ENCODE peak calls at places on chromosomes 16 and 17, in five cellular contexts. One of them, this sample, is unnamed.

GRCh38 chr17:1785925-1786324 is 24.1 kb downstream of the SERPINF1 start:
- DNase-seq in mucosa of descending colon: no peak
- DNase-seq in fibroblast of mammary gland: peak
- DNase-seq in endothelial cell: no peak
- DNase-seq in heart right ventricle: peak
- DNase-seq in this sample: no peak

GRCh38 chr17:29661220-29661619 is 38.5 kb upstream of the CORO6 start:
- DNase-seq in mucosa of descending colon: no peak
- DNase-seq in fibroblast of mammary gland: no peak
- DNase-seq in endothelial cell: no peak
- DNase-seq in heart right ventricle: no peak
- DNase-seq in this sample: no peak

GRCh38 chr17:2235792-2236365 is 67.7 kb downstream of the SMG6 start:
- DNase-seq in mucosa of descending colon: no peak
- DNase-seq in fibroblast of mammary gland: peak
- DNase-seq in endothelial cell: no peak
- DNase-seq in heart right ventricle: peak
- DNase-seq in this sample: no peak

GRCh38 chr16:2663553-2664521 is 18.5 kb upstream of the KCTD5 start:
- DNase-seq in mucosa of descending colon: no peak
- DNase-seq in fibroblast of mammary gland: peak
- DNase-seq in endothelial cell: no peak
- DNase-seq in heart right ventricle: no peak
- DNase-seq in this sample: no peak

GRCh38 chr17:19295478-19296200 is 58.5 kb downstream of the EPN2 start:
- DNase-seq in mucosa of descending colon: no peak
- DNase-seq in fibroblast of mammary gland: peak
- DNase-seq in endothelial cell: no peak
- DNase-seq in heart right ventricle: no peak
- DNase-seq in this sample: no peak

GRCh38 chr17:28953444-28954118 is 2.3 kb upstream of the PHF12 start:
- DNase-seq in mucosa of descending colon: no peak
- DNase-seq in fibroblast of mammary gland: peak
- DNase-seq in endothelial cell: peak
- DNase-seq in heart right ventricle: peak
- DNase-seq in this sample: peak

GRCh38 chr17:42453544-42453943 is 5.1 kb upstream of the ATP6V0A1 start:
- DNase-seq in mucosa of descending colon: no peak
- DNase-seq in fibroblast of mammary gland: no peak
- DNase-seq in endothelial cell: no peak
- DNase-seq in heart right ventricle: no peak
- DNase-seq in this sample: no peak

GRCh38 chr17:81285179-81285878 is 9.8 kb downstream of the SLC38A10 start:
- DNase-seq in mucosa of descending colon: peak
- DNase-seq in fibroblast of mammary gland: peak
- DNase-seq in endothelial cell: peak
- DNase-seq in heart right ventricle: peak
- DNase-seq in this sample: no peak

GRCh38 chr16:50273888-50274770 is 7.8 kb downstream of the ADCY7 start:
- DNase-seq in mucosa of descending colon: peak
- DNase-seq in fibroblast of mammary gland: no peak
- DNase-seq in endothelial cell: no peak
- DNase-seq in heart right ventricle: no peak
- DNase-seq in this sample: no peak

GRCh38 chr16:50144211-50144610 is 8.9 kb upstream of the TENT4B start:
- DNase-seq in mucosa of descending colon: no peak
- DNase-seq in fibroblast of mammary gland: no peak
- DNase-seq in endothelial cell: no peak
- DNase-seq in heart right ventricle: no peak
- DNase-seq in this sample: no peak

GRCh38 chr17:49817993-49818392 is 29.5 kb downstream of the KAT7 start:
- DNase-seq in mucosa of descending colon: no peak
- DNase-seq in fibroblast of mammary gland: no peak
- DNase-seq in endothelial cell: no peak
- DNase-seq in heart right ventricle: no peak
- DNase-seq in this sample: no peak

GRCh38 chr17:68401288-68401687 is 56.0 kb downstream of the WIPI1 start:
- DNase-seq in mucosa of descending colon: no peak
- DNase-seq in fibroblast of mammary gland: no peak
- DNase-seq in endothelial cell: no peak
- DNase-seq in heart right ventricle: no peak
- DNase-seq in this sample: no peak

GRCh38 chr16:2091722-2092620 is 43.7 kb downstream of the PKD1 start:
- DNase-seq in mucosa of descending colon: peak
- DNase-seq in fibroblast of mammary gland: no peak
- DNase-seq in endothelial cell: no peak
- DNase-seq in heart right ventricle: no peak
- DNase-seq in this sample: no peak

GRCh38 chr17:15463363-15463762 is 4.1 kb downstream of the CDRT4 start:
- DNase-seq in mucosa of descending colon: no peak
- DNase-seq in fibroblast of mammary gland: peak
- DNase-seq in endothelial cell: no peak
- DNase-seq in heart right ventricle: peak
- DNase-seq in this sample: no peak

GRCh38 chr17:58541249-58541648 is 26.8 kb upstream of the MTMR4 start:
- DNase-seq in mucosa of descending colon: no peak
- DNase-seq in fibroblast of mammary gland: peak
- DNase-seq in endothelial cell: no peak
- DNase-seq in heart right ventricle: no peak
- DNase-seq in this sample: no peak
- TF ChIP-seq CTCF in mucosa of descending colon: no peak
- TF ChIP-seq CTCF in fibroblast of mammary gland: peak
- TF ChIP-seq CTCF in endothelial cell: no peak
- TF ChIP-seq CTCF in heart right ventricle: no peak
- TF ChIP-seq CTCF in this sample: peak

GRCh38 chr17:79720705-79721295 is 9.9 kb upstream of the ENPP7 start:
- DNase-seq in mucosa of descending colon: no peak
- DNase-seq in fibroblast of mammary gland: no peak
- DNase-seq in endothelial cell: no peak
- DNase-seq in heart right ventricle: no peak
- DNase-seq in this sample: no peak

GRCh38 chr17:79722787-79723186 is 8.0 kb upstream of the ENPP7 start:
- DNase-seq in mucosa of descending colon: no peak
- DNase-seq in fibroblast of mammary gland: no peak
- DNase-seq in endothelial cell: no peak
- DNase-seq in heart right ventricle: no peak
- DNase-seq in this sample: no peak

GRCh38 chr17:79716183-79716797 is 14.5 kb upstream of the ENPP7 start:
- DNase-seq in mucosa of descending colon: no peak
- DNase-seq in fibroblast of mammary gland: no peak
- DNase-seq in endothelial cell: no peak
- DNase-seq in heart right ventricle: no peak
- DNase-seq in this sample: no peak

GRCh38 chr17:79721993-79722671 is 8.6 kb upstream of the ENPP7 start:
- DNase-seq in mucosa of descending colon: no peak
- DNase-seq in fibroblast of mammary gland: no peak
- DNase-seq in endothelial cell: no peak
- DNase-seq in heart right ventricle: no peak
- DNase-seq in this sample: no peak
- TF ChIP-seq CTCF in mucosa of descending colon: no peak
- TF ChIP-seq CTCF in fibroblast of mammary gland: peak
- TF ChIP-seq CTCF in endothelial cell: peak
- TF ChIP-seq CTCF in heart right ventricle: no peak
- TF ChIP-seq CTCF in this sample: peak

DNA sequence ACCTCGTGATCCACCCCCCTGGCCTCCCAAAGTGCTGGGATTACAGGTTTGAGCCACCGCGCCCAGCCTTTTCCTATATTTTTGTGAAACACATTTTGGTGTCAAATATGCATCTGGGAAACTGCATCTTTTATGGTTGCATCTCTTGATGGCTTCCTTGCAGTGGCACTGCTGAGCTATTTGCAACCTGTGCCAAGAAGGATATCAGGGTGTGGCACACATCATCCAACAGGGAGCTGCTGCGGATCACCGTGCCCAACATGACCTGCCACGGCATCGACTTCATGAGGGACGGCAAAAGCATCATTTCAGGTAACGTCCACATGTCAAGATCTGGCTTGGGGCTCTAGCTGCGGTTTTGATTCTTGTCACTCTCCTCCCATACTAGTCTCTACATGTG is 16.8 kb upstream of the USP43 start:
- DNase-seq in mucosa of descending colon: no peak
- DNase-seq in fibroblast of mammary gland: no peak
- DNase-seq in endothelial cell: no peak
- DNase-seq in heart right ventricle: no peak
- DNase-seq in this sample: no peak
- TF ChIP-seq CTCF in mucosa of descending colon: no peak
- TF ChIP-seq CTCF in fibroblast of mammary gland: no peak
- TF ChIP-seq CTCF in endothelial cell: no peak
- TF ChIP-seq CTCF in heart right ventricle: no peak
- TF ChIP-seq CTCF in this sample: no peak

GRCh38 chr16:20773679-20774078 is 9.9 kb downstream of the ACSM3 start:
- DNase-seq in mucosa of descending colon: no peak
- DNase-seq in fibroblast of mammary gland: no peak
- DNase-seq in endothelial cell: no peak
- DNase-seq in heart right ventricle: no peak
- DNase-seq in this sample: no peak

DNA sequence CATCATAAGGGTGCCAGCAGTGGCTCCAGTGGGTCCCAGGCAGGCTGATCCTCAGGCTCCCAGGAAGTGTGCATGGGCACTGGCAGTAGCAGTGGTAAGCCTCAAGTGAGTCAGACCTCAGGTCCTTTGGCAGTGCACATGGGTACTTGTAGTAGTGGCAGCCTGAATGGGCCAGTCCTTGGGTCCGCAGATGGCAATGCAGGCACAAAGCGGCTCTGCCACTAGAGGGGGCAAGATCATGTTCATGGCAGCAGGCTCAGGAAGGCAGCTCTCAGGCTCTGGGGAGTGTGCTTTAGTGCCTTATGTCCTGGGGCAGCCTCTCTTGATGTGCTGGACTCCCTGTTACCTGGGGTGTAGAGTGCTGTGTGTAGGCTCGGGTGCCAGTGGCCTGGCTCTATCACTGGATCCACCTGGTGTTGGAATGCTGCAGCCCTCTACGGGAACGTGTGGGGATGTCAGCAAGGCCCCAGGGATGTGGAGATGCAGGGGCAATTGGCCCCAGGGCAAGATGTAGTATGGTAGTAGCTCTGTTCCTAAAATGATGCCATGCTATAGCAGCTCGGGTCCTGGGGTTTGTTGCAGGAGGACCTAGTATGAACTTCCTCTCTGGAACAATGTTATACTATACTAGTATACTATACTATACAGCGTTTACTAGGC is 11.0 kb downstream of the ACSM3 start:
- DNase-seq in mucosa of descending colon: peak
- DNase-seq in fibroblast of mammary gland: peak
- DNase-seq in endothelial cell: peak
- DNase-seq in heart right ventricle: peak
- DNase-seq in this sample: peak
- TF ChIP-seq CTCF in mucosa of descending colon: peak
- TF ChIP-seq CTCF in fibroblast of mammary gland: peak
- TF ChIP-seq CTCF in endothelial cell: peak
- TF ChIP-seq CTCF in heart right ventricle: peak
- TF ChIP-seq CTCF in this sample: peak

DNA sequence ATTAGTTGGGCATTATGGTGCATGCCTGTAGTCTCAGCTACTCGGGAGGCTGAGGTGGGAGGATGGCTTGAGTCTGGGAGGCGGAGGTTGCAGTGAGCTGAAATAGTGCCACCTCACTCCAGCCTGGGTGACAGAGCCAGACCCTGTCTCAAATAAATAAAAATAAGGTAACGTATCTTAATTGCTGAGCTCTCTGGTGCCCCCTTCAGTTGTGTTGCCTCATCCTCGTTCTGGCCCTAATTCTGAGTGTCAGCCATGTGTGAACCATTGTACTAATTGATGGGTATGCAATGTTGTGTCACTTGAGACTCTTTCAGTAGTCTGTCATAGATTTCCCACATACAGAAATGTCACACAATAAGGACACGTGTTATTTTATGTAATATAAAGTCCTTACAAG is 363.1 kb upstream of the RBFOX1 start:
- DNase-seq in mucosa of descending colon: no peak
- DNase-seq in fibroblast of mammary gland: no peak
- DNase-seq in endothelial cell: no peak
- DNase-seq in heart right ventricle: no peak
- DNase-seq in this sample: no peak
- TF ChIP-seq CTCF in mucosa of descending colon: no peak
- TF ChIP-seq CTCF in fibroblast of mammary gland: no peak
- TF ChIP-seq CTCF in endothelial cell: no peak
- TF ChIP-seq CTCF in heart right ventricle: no peak
- TF ChIP-seq CTCF in this sample: peak

DNA sequence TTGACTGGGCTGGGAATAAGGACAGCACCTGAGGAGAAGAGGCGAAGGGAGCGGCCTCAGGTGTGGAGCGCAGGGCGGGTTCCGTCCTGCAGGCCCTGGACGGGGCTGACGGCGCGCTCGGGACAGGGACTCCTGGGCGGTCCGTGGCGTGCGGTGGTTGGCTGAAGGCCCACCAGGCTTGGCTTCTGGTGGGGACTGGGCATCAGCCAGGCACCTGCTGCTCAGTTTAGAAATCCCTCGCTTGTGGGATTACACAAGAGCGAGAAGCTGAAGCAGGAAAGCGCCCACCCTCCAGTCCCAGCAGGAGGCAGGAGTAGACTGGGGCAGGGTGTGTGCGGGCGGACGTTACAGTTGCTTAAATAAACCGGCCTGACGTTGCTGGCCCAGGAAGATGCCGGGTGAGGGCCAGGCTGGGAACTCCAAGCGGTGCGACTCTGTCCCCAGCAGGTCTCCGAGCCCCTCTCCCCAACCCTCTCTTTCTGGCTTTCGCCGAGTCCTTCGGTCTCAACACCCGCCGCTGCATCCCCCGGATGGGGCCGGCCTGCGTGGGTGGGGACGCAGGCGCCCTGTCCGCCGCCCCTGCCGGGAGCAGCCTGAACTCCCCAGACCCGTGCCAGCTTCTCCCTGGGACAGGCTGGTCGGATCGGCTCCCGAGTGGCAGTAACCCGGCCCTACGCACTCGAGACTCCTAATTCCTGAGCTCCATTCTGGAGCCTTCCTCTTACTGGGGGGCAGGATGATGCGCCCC is 639 bp downstream of the MIF4GD start:
- DNase-seq in mucosa of descending colon: peak
- DNase-seq in fibroblast of mammary gland: peak
- DNase-seq in endothelial cell: peak
- DNase-seq in heart right ventricle: peak
- DNase-seq in this sample: peak
- TF ChIP-seq CTCF in mucosa of descending colon: no peak
- TF ChIP-seq CTCF in fibroblast of mammary gland: peak
- TF ChIP-seq CTCF in endothelial cell: no peak
- TF ChIP-seq CTCF in heart right ventricle: no peak
- TF ChIP-seq CTCF in this sample: peak

DNA sequence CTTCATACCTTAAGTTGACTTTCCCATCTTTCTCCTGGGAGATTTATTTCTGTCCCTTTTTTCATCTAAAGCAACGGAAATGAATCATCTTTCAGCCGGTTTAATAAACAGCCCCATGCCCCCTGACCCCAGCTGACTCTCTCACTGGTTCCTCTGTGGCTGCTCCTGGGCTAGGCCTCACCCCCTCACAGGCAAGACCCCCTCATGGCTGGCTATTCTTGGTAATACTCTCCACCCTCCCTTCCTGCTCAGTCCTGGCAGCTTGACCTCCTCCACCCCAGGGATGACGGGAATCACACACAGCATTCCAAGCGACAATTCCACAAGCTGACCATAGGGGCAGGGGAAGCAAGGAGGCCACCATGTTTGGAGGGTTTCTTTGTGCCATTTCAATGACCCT is 1.5 kb upstream of the ADAP2 start:
- DNase-seq in mucosa of descending colon: no peak
- DNase-seq in fibroblast of mammary gland: no peak
- DNase-seq in endothelial cell: no peak
- DNase-seq in heart right ventricle: peak
- DNase-seq in this sample: no peak
- TF ChIP-seq CTCF in mucosa of descending colon: no peak
- TF ChIP-seq CTCF in fibroblast of mammary gland: no peak
- TF ChIP-seq CTCF in endothelial cell: no peak
- TF ChIP-seq CTCF in heart right ventricle: no peak
- TF ChIP-seq CTCF in this sample: no peak

GRCh38 chr16:21614896-21615295 is 15.5 kb downstream of the METTL9 start:
- DNase-seq in mucosa of descending colon: no peak
- DNase-seq in fibroblast of mammary gland: no peak
- DNase-seq in endothelial cell: no peak
- DNase-seq in heart right ventricle: no peak
- DNase-seq in this sample: no peak
- TF ChIP-seq CTCF in mucosa of descending colon: no peak
- TF ChIP-seq CTCF in fibroblast of mammary gland: no peak
- TF ChIP-seq CTCF in endothelial cell: peak
- TF ChIP-seq CTCF in heart right ventricle: no peak
- TF ChIP-seq CTCF in this sample: no peak